ENCODE peak calls at places on chromosomes 16 and 17, in seven cellular contexts. F is B cell; X is stomach; K is H7; E is GM20000; L is T-helper 9 cell; W is stimulated activated CD8-positive, alpha-beta memory T cell treated with anti-CD3 and anti-CD28 coated beads, Interleukin-4, amount 100 ng/mL, for 1 hour. M is an unnamed sample.

GRCh38 chr16:54870151-54870550 is 60.5 kb upstream of the IRX5 start:
- DNase-seq in F (no peak), X (no peak), K (no peak), E (no peak), L (no peak), W (no peak), M (no peak)

GRCh38 chr16:30567991-30568638 is 3.4 kb downstream of the ZNF688 start:
- DNase-seq in F (no peak), X (no peak), K (no peak), E (peak), L (peak), W (no peak), M (no peak)

GRCh38 chr17:40086150-40087044 is 14.0 kb downstream of the NR1D1 start:
- DNase-seq in F (peak), X (peak), K (peak), E (peak), L (peak), W (no peak), M (peak)

GRCh38 chr17:49739662-49740271 is 24.2 kb downstream of the FAM117A start:
- DNase-seq in F (peak), X (peak), K (no peak), E (peak), L (peak), W (peak), M (no peak)

GRCh38 chr16:14559809-14560227 is 70.2 kb downstream of the PARN start:
- DNase-seq in F (no peak), X (peak), K (no peak), E (no peak), L (no peak), W (no peak), M (no peak)

GRCh38 chr17:58506354-58507080 is 7.9 kb downstream of the MTMR4 start:
- DNase-seq in F (no peak), X (no peak), K (no peak), E (no peak), L (no peak), W (no peak), M (no peak)

GRCh38 chr17:4249452-4250029 is 14.2 kb downstream of the ANKFY1 start:
- DNase-seq in F (peak), X (no peak), K (peak), E (peak), L (no peak), W (no peak), M (no peak)

GRCh38 chr16:66070140-66070887 is 296.2 kb upstream of the CDH5 start:
- DNase-seq in F (no peak), X (peak), K (no peak), E (no peak), L (no peak), W (no peak), M (no peak)

GRCh38 chr16:17365591-17366298 is 105.0 kb downstream of the XYLT1 start:
- DNase-seq in F (no peak), X (no peak), K (no peak), E (no peak), L (no peak), W (no peak), M (no peak)

GRCh38 chr17:31724026-31724425 is 135.0 kb downstream of the COPRS start:
- DNase-seq in F (no peak), X (no peak), K (no peak), E (no peak), L (no peak), W (no peak), M (no peak)

GRCh38 chr16:77919761-77920415 is 102.5 kb upstream of the CLEC3A start:
- DNase-seq in F (no peak), X (no peak), K (no peak), E (no peak), L (no peak), W (no peak), M (no peak)

GRCh38 chr17:41957058-41957868 is 9.3 kb upstream of the CNP start:
- DNase-seq in F (no peak), X (no peak), K (no peak), E (no peak), L (no peak), W (no peak), M (peak)

GRCh38 chr17:57972151-57972550 is 15.9 kb downstream of the VEZF1 start:
- DNase-seq in F (no peak), X (no peak), K (no peak), E (no peak), L (no peak), W (no peak), M (peak)

GRCh38 chr16:4681471-4682083 is 11.8 kb upstream of the NUDT16L1 start:
- DNase-seq in F (no peak), X (no peak), K (no peak), E (no peak), L (no peak), W (no peak), M (no peak)

GRCh38 chr16:74743668-74744299 is 30.8 kb downstream of the FA2H start:
- DNase-seq in F (no peak), X (peak), K (peak), E (no peak), L (no peak), W (no peak), M (no peak)

M was measured in islet precursor cell.